ENCODE peak calls at places on chromosomes 4 and X, in eight cellular contexts. Z is T1000, T is psoas muscle, K is IMR-90, G is brain microvascular endothelial cell, A is LoVo, W is left cardiac atrium, J is NCI-H1105. V is an unnamed sample.

GRCh38 chr4:15318621-15319348 is 109.0 kb upstream of the C1QTNF7 start:
- DNase-seq in Z (no peak), T (no peak), K (peak), G (no peak), A (no peak), W (no peak), J (no peak), V (no peak)

GRCh38 chr4:152255437-152255836 is 280.5 kb downstream of the FBXW7 start:
- DNase-seq in Z (no peak), T (no peak), K (peak), G (peak), A (peak), W (no peak), J (no peak), V (no peak)

GRCh38 chr4:174317531-174317930 is 33.8 kb downstream of the CEP44 start:
- DNase-seq in Z (no peak), T (no peak), K (peak), G (no peak), A (no peak), W (no peak), J (peak), V (no peak)

GRCh38 chr4:147674496-147674895 is 9.5 kb downstream of the PRMT9 start:
- DNase-seq in Z (no peak), T (no peak), K (peak), G (no peak), A (no peak), W (no peak), J (no peak), V (no peak)

GRCh38 chr4:126888968-126889367 is 743.8 kb upstream of the INTU start:
- DNase-seq in Z (no peak), T (no peak), K (peak), G (no peak), A (no peak), W (no peak), J (no peak), V (no peak)

GRCh38 chr4:24203896-24204295 is 314.0 kb upstream of the PPARGC1A start:
- DNase-seq in Z (no peak), T (no peak), K (no peak), G (no peak), A (no peak), W (no peak), J (no peak), V (no peak)

GRCh38 chr4:20391224-20391623 is 139.5 kb downstream of the SLIT2 start:
- DNase-seq in Z (no peak), T (no peak), K (peak), G (peak), A (no peak), W (no peak), J (peak), V (no peak)

GRCh38 chrX:49230500-49231232 is 2.5 kb downstream of the CACNA1F start:
- DNase-seq in Z (no peak), T (peak), K (no peak), G (no peak), A (peak), W (peak), J (no peak), V (no peak)

GRCh38 chr4:186676531-186677158 is 47.0 kb downstream of the FAT1 start:
- DNase-seq in Z (no peak), T (no peak), K (peak), G (peak), A (no peak), W (no peak), J (no peak), V (no peak)

GRCh38 chr4:2746891-2747695 is 9.0 kb downstream of the TNIP2 start:
- DNase-seq in Z (no peak), T (peak), K (no peak), G (no peak), A (no peak), W (no peak), J (no peak), V (no peak)

GRCh38 chr4:55733874-55734437 is 85.6 kb upstream of the EXOC1L start:
- DNase-seq in Z (peak), T (no peak), K (peak), G (peak), A (peak), W (peak), J (no peak), V (peak)

GRCh38 chrX:24294619-24295018 is 19.2 kb downstream of the SUPT20HL2 start:
- DNase-seq in Z (no peak), T (no peak), K (no peak), G (peak), A (no peak), W (no peak), J (no peak), V (no peak)

GRCh38 chrX:68411729-68412128 is 21.6 kb downstream of the OPHN1 start:
- DNase-seq in Z (no peak), T (no peak), K (no peak), G (no peak), A (no peak), W (no peak), J (no peak), V (no peak)

GRCh38 chrX:13939741-13940597 is 89.7 kb downstream of the GEMIN8 start:
- DNase-seq in Z (no peak), T (no peak), K (no peak), G (no peak), A (no peak), W (no peak), J (no peak), V (no peak)

GRCh38 chr4:100421356-100421978 is 96.4 kb downstream of the EMCN start:
- DNase-seq in Z (no peak), T (no peak), K (peak), G (peak), A (peak), W (no peak), J (no peak), V (no peak)

GRCh38 chrX:147838465-147839131 is 73.1 kb upstream of the FMR1 start:
- DNase-seq in Z (no peak), T (no peak), K (no peak), G (no peak), A (no peak), W (no peak), J (peak), V (no peak)

GRCh38 chr4:158578476-158578875 is 56.8 kb downstream of the RXFP1 start:
- DNase-seq in Z (no peak), T (no peak), K (peak), G (peak), A (peak), W (no peak), J (no peak), V (no peak)

GRCh38 chr4:151668687-151669402 is 92.0 kb downstream of the GATB start:
- DNase-seq in Z (no peak), T (no peak), K (peak), G (no peak), A (no peak), W (no peak), J (no peak), V (no peak)

GRCh38 chrX:81301877-81302276 is 100.0 kb downstream of the SH3BGRL start:
- DNase-seq in Z (no peak), T (no peak), K (peak), G (no peak), A (peak), W (no peak), J (no peak), V (no peak)

GRCh38 chrX:77572322-77572721 is 125.1 kb downstream of the FGF16 start:
- DNase-seq in Z (no peak), T (no peak), K (peak), G (no peak), A (no peak), W (no peak), J (no peak), V (no peak)

GRCh38 chrX:8044861-8045434 is 117.7 kb upstream of the PNPLA4 start:
- DNase-seq in Z (no peak), T (no peak), K (no peak), G (peak), A (no peak), W (no peak), J (no peak), V (no peak)

GRCh38 chr4:184344899-184345572 is 127.4 kb upstream of the ENPP6 start:
- DNase-seq in Z (no peak), T (peak), K (no peak), G (no peak), A (no peak), W (no peak), J (no peak), V (no peak)

GRCh38 chrX:49039598-49040375 is 3.4 kb downstream of the TFE3 start:
- DNase-seq in Z (peak), T (peak), K (peak), G (peak), A (peak), W (peak), J (no peak), V (peak)

GRCh38 chr4:80500593-80500992 is 165.1 kb downstream of the CFAP299 start:
- DNase-seq in Z (no peak), T (no peak), K (no peak), G (no peak), A (no peak), W (no peak), J (no peak), V (no peak)

GRCh38 chrX:13110427-13111324 is 66.3 kb upstream of the FAM9C start:
- DNase-seq in Z (peak), T (no peak), K (peak), G (peak), A (peak), W (peak), J (no peak), V (peak)

GRCh38 chr4:184395451-184395917 is 78.9 kb downstream of the IRF2 start:
- DNase-seq in Z (no peak), T (no peak), K (no peak), G (no peak), A (no peak), W (no peak), J (no peak), V (no peak)

GRCh38 chr4:83490876-83491450 is 6.1 kb upstream of the ABRAXAS1 start:
- DNase-seq in Z (no peak), T (no peak), K (peak), G (peak), A (peak), W (no peak), J (no peak), V (no peak)

GRCh38 chr4:173924561-173924960 is 358.9 kb downstream of the FBXO8 start:
- DNase-seq in Z (no peak), T (no peak), K (no peak), G (no peak), A (no peak), W (no peak), J (no peak), V (no peak)

GRCh38 chrX:34863906-34864305 is 78.7 kb upstream of the FAM47B start:
- DNase-seq in Z (no peak), T (no peak), K (no peak), G (no peak), A (no peak), W (no peak), J (no peak), V (no peak)

GRCh38 chrX:40176256-40176978 is 78.7 kb upstream of the BCOR start:
- DNase-seq in Z (no peak), T (peak), K (no peak), G (no peak), A (peak), W (peak), J (peak), V (peak)

GRCh38 chrX:115229337-115229991 is 4.4 kb downstream of the LRCH2 start:
- DNase-seq in Z (no peak), T (no peak), K (no peak), G (no peak), A (no peak), W (no peak), J (peak), V (no peak)

GRCh38 chr4:98522603-98523395 is 135.6 kb downstream of the TSPAN5 start:
- DNase-seq in Z (no peak), T (no peak), K (peak), G (peak), A (no peak), W (no peak), J (no peak), V (no peak)

GRCh38 chr4:104420766-104421165 is 73.9 kb downstream of the CXXC4 start:
- DNase-seq in Z (no peak), T (no peak), K (no peak), G (no peak), A (no peak), W (no peak), J (no peak), V (no peak)

GRCh38 chrX:318739-319578 is at the start of gene GTPBP6:
- DNase-seq in Z (no peak), T (peak), K (peak), G (peak), A (peak), W (peak), J (no peak), V (peak)

GRCh38 chr4:86927843-86928395 is 6.9 kb upstream of the AFF1 start:
- DNase-seq in Z (peak), T (no peak), K (peak), G (peak), A (peak), W (peak), J (no peak), V (peak)

GRCh38 chr4:55035892-55036291 is 89.5 kb downstream of the KDR start:
- DNase-seq in Z (no peak), T (no peak), K (no peak), G (no peak), A (no peak), W (no peak), J (no peak), V (no peak)

GRCh38 chrX:40258909-40259308 is 161.2 kb upstream of the BCOR start:
- DNase-seq in Z (no peak), T (no peak), K (no peak), G (no peak), A (no peak), W (no peak), J (no peak), V (no peak)

GRCh38 chr4:99816611-99817309 is at the start of gene DAPP1:
- DNase-seq in Z (no peak), T (no peak), K (no peak), G (no peak), A (no peak), W (no peak), J (no peak), V (no peak)

GRCh38 chrX:132648870-132649269 is 160.0 kb upstream of the MBNL3 start:
- DNase-seq in Z (no peak), T (no peak), K (peak), G (no peak), A (no peak), W (no peak), J (no peak), V (no peak)

V was measured in uterus.